ENCODE peak calls at places on chromosomes 2 and 18, in seven cellular contexts. B is body of pancreas, W is SK-N-SH, V is endothelial cell of umbilical vein, Q is astrocyte of the spinal cord, R is GM23338, D is fibroblast of villous mesenchyme. Y is an unnamed sample.

GRCh38 chr2:235514627-235515363 is 21.0 kb downstream of the AGAP1 start:
- DNase-seq in R (peak; percentile 53), B (no peak), W (no peak), D (no peak), V (no peak), Q (no peak), Y (no peak)

GRCh38 chr2:150917956-150918713 is 343.5 kb downstream of the RBM43 start:
- DNase-seq in R (no peak), B (no peak), V (no peak), D (no peak), Q (no peak), W (peak; percentile 16), Y (no peak)

GRCh38 chr18:74918276-74918675 is 290.7 kb downstream of the PTGR3 start:
- DNase-seq in Q (peak; percentile 7), D (no peak), W (no peak), R (no peak), V (no peak), B (no peak), Y (no peak)

GRCh38 chr2:221596192-221596591 is 24.1 kb upstream of the EPHA4 start:
- DNase-seq in R (no peak), B (no peak), Q (peak; percentile 60), V (peak; percentile 13), D (peak; percentile 11), W (no peak), Y (no peak)

GRCh38 chr18:44679912-44680270 is 797 bp upstream of the SETBP1 start:
- DNase-seq in B (peak; percentile 63), R (peak; percentile 72), V (peak; percentile 29), W (peak; percentile 82), D (peak; percentile 53), Q (peak; percentile 40), Y (no peak)

GRCh38 chr2:212831671-212832199 is 293.1 kb upstream of the ERBB4 start:
- DNase-seq in W (peak; percentile 8), B (no peak), Q (no peak), D (no peak), R (no peak), V (no peak), Y (no peak)

GRCh38 chr2:96144481-96145027 is 686 bp downstream of the DUSP2 start:
- DNase-seq in D (no peak), Q (no peak), V (no peak), W (no peak), B (no peak), R (peak; percentile 45), Y (no peak)

GRCh38 chr2:222423632-222424280 is 587 bp upstream of the SGPP2 start:
- DNase-seq in D (no peak), Q (no peak), R (peak; percentile 41), B (no peak), W (no peak), V (no peak), Y (peak; percentile 68)

GRCh38 chr2:230434677-230435324 is 18.8 kb downstream of the SP100 start:
- DNase-seq in R (no peak), D (peak; percentile 45), V (no peak), Q (no peak), B (no peak), W (no peak), Y (no peak)

GRCh38 chr2:177264539-177265385 is at the start of gene NFE2L2:
- DNase-seq in W (peak; percentile 95), V (peak; percentile 89), Q (peak; percentile 94), R (peak; percentile 78), D (peak; percentile 92), B (peak; percentile 92), Y (no peak)

GRCh38 chr18:75483662-75484061 is 56.2 kb upstream of the SMIM21 start:
- DNase-seq in B (no peak), V (no peak), W (no peak), R (peak; percentile 29), Q (no peak), D (peak; percentile 21), Y (no peak)

GRCh38 chr2:239930871-239931771 is 94.0 kb downstream of the NDUFA10 start:
- DNase-seq in R (no peak), Q (no peak), B (no peak), W (no peak), D (no peak), V (no peak), Y (no peak)

GRCh38 chr2:238689331-238689730 is 158.6 kb upstream of the TWIST2 start:
- DNase-seq in R (no peak), V (no peak), W (no peak), Q (no peak), D (no peak), B (no peak), Y (no peak)

GRCh38 chr2:134955744-134956143 is 37.1 kb downstream of the CCNT2 start:
- DNase-seq in B (no peak), Q (no peak), R (no peak), V (no peak), D (no peak), W (no peak), Y (no peak)

GRCh38 chr2:177482195-177482594 is 89.6 kb downstream of the AGPS start:
- DNase-seq in R (no peak), Q (no peak), D (no peak), B (no peak), W (no peak), V (no peak), Y (no peak)

GRCh38 chr2:117714761-117715160 is 99.7 kb upstream of the DDX18 start:
- DNase-seq in D (no peak), V (no peak), Q (no peak), B (no peak), W (no peak), R (no peak), Y (no peak)

GRCh38 chr2:205996156-205996555 is 89.8 kb downstream of the INO80D start:
- DNase-seq in D (no peak), V (no peak), R (no peak), B (no peak), W (no peak), Q (no peak), Y (no peak)

GRCh38 chr2:20990446-20990988 is 53.4 kb downstream of the APOB start:
- DNase-seq in R (no peak), Q (no peak), B (no peak), V (no peak), D (no peak), W (peak; percentile 35), Y (no peak)

GRCh38 chr2:219699440-219699821 is 72.0 kb downstream of the SLC4A3 start:
- DNase-seq in B (no peak), D (no peak), R (no peak), W (no peak), V (no peak), Q (no peak), Y (no peak)

GRCh38 chr2:109384308-109385271 is 229.2 kb downstream of the SEPTIN10 start:
- DNase-seq in R (no peak), W (no peak), B (no peak), D (no peak), Q (no peak), V (peak; percentile 15), Y (no peak)

DNA sequence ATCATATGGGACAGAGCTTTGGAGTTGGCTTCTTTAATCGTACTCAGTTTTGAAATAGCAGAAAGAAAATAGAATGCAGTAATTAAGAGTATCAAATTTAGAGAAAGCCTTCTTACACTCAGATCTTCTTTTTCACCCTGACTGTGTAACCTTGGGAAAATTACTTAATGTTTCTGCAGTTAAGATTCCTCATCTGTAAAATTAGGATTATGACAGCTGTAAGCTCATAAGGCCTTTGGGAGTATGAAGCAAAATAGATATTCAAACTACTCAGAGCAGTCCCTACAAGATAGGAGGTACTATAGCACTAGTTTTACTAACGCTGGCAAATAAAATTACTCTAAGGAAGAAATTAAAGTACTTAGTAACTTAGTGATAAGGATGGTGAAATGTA is 5.6 kb downstream of the COL3A1 start:
- DNase-seq in W (no peak), Q (no peak), B (no peak), D (peak; percentile 71), R (no peak), V (no peak), Y (no peak)
- H3K4me3 ChIP-seq in W (peak overlapping the region; percentile 74), Q (peak overlapping the region; percentile 0), B (no peak overlapping the region), D (peak overlapping the region; percentile 99), R (no peak overlapping the region), V (no peak overlapping the region), Y (no peak overlapping the region)

DNA sequence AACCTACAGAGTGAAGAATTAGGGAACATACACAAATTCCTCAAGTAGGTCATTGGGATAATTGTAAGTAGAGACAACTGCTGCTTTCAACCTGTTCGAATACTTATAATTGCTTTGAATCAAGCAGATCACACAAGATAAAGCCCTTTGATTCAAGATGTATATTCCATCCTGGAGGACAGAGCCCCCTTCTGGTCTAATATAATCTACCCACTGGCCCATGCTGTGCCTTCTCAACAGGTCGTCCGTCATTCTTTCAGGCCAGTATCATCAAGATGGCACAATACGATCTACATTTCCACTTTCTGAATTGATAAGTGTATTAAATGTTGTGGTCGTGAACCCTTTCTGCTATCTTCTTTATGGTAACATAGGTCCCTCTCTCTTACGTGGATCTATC is 387.0 kb upstream of the CDH19 start:
- DNase-seq in W (no peak), R (peak; percentile 37), Q (no peak), B (no peak), D (no peak), V (no peak), Y (no peak)
- TF ChIP-seq CTCF in W (peak; percentile 10), R (peak; percentile 42), Q (no peak), B (no peak), D (no peak), V (no peak), Y (no peak)

GRCh38 chr2:207257291-207258190 is 91.8 kb upstream of the KLF7 start:
- DNase-seq in R (no peak), Q (no peak), V (no peak), W (no peak), D (peak; percentile 29), B (no peak), Y (no peak)

GRCh38 chr2:207254526-207255464 is 89.0 kb upstream of the KLF7 start:
- DNase-seq in Q (peak; percentile 65), W (no peak), B (peak; percentile 32), D (peak; percentile 67), V (peak; percentile 56), R (no peak), Y (no peak)

GRCh38 chr2:207255565-207255964 is 89.8 kb upstream of the KLF7 start:
- DNase-seq in B (no peak), R (no peak), W (no peak), Q (no peak), D (no peak), V (no peak), Y (no peak)

GRCh38 chr2:207256476-207257207 is 90.9 kb upstream of the KLF7 start:
- DNase-seq in R (no peak), W (peak; percentile 49), V (no peak), Q (peak; percentile 52), B (no peak), D (peak; percentile 36), Y (no peak)

DNA sequence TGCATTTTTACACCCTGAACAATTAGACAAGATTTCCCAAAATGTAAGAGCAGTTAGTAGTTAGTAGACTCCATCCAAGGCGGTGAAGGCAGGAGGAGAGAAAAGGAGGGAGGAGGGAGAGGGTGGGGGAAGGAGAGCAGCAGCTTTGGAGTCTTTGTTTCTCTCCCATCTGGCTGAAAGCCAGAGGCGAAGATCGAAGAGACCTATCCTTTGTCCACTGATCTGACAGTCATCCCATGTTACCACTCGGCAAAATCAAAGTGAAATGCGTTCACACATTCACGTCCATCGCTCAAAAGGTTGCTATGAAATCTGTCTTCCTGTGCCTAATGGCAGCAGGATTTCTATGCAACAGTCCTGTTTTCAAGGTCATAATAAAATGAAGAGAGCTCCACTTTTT is 90.3 kb upstream of the KLF7 start:
- DNase-seq in R (no peak), Q (no peak), W (no peak), V (no peak), B (no peak), D (no peak), Y (no peak)
- H3K4me3 ChIP-seq in R (no peak overlapping the region), Q (no peak overlapping the region), W (no peak overlapping the region), V (no peak overlapping the region), B (no peak overlapping the region), D (no peak overlapping the region), Y (no peak overlapping the region)

GRCh38 chr2:182980652-182981051 is 57.6 kb downstream of the NCKAP1 start:
- DNase-seq in V (no peak), R (no peak), B (no peak), D (no peak), Q (no peak), W (no peak), Y (no peak)
- TF ChIP-seq CTCF in V (no peak), R (no peak), B (no peak), D (no peak), Q (no peak), W (no peak), Y (no peak)

Y was measured in kidney epithelial cell.